ENCODE peak calls at places on chromosome 12, in five cellular contexts. Q, F, C, G and Y are unnamed samples.

GRCh38 chr12:93297032-93297431 is 80.7 kb upstream of the NUDT4 start:
- DNase-seq in Q (no peak), F (no peak), C (no peak), G (no peak), Y (no peak)

GRCh38 chr12:25829192-25829591 is 129.3 kb upstream of the RASSF8 start:
- DNase-seq in Q (no peak), F (no peak), C (no peak), G (no peak), Y (no peak)

GRCh38 chr12:116157845-116158267 is 119.6 kb downstream of the MED13L start:
- DNase-seq in Q (no peak), F (no peak), C (no peak), G (no peak), Y (no peak)

GRCh38 chr12:22334696-22335290 is at the start of gene ST8SIA1:
- DNase-seq in Q (peak; percentile 57), F (peak; percentile 31), C (peak; percentile 59), G (peak; percentile 8), Y (no peak)

GRCh38 chr12:6310771-6311610 is 509 bp downstream of the PLEKHG6 start:
- DNase-seq in Q (no peak), F (peak; percentile 49), C (no peak), G (no peak), Y (no peak)

GRCh38 chr12:43338848-43339526 is 213.0 kb downstream of the ADAMTS20 start:
- DNase-seq in Q (no peak), F (peak; percentile 85), C (no peak), G (no peak), Y (no peak)

GRCh38 chr12:109797905-109798669 is 35.1 kb downstream of the TRPV4 start:
- DNase-seq in Q (no peak), F (no peak), C (no peak), G (no peak), Y (no peak)

GRCh38 chr12:45464699-45465098 is 248.8 kb downstream of the ANO6 start:
- DNase-seq in Q (no peak), F (peak; percentile 2), C (no peak), G (no peak), Y (no peak)

GRCh38 chr12:48286665-48287064 is 64.1 kb downstream of the ZNF641 start:
- DNase-seq in Q (no peak), F (no peak), C (no peak), G (peak; percentile 5), Y (no peak)

GRCh38 chr12:99767809-99768208 is 120.3 kb downstream of the GARIN6 start:
- DNase-seq in Q (no peak), F (no peak), C (no peak), G (no peak), Y (no peak)

GRCh38 chr12:6635375-6635855 is 344 bp downstream of the LPAR5 start:
- DNase-seq in Q (no peak), F (peak; percentile 47), C (no peak), G (peak; percentile 37), Y (no peak)

GRCh38 chr12:113149361-113150150 is at the start of gene CFAP73:
- DNase-seq in Q (no peak), F (peak; percentile 70), C (no peak), G (peak; percentile 14), Y (peak; percentile 51)

GRCh38 chr12:26845984-26846383 is 13.0 kb upstream of the ITPR2 start:
- DNase-seq in Q (no peak), F (no peak), C (no peak), G (no peak), Y (no peak)

GRCh38 chr12:127388985-127389384 is 878.0 kb upstream of the TMEM132C start:
- DNase-seq in Q (no peak), F (no peak), C (no peak), G (no peak), Y (no peak)

GRCh38 chr12:52147367-52147972 is 44.3 kb downstream of the KRT80 start:
- DNase-seq in Q (no peak), F (peak; percentile 97), C (peak; percentile 87), G (no peak), Y (no peak)

GRCh38 chr12:3041558-3042164 is 35.5 kb upstream of the TSPAN9 start:
- DNase-seq in Q (peak; percentile 23), F (peak; percentile 82), C (peak; percentile 55), G (peak; percentile 13), Y (peak; percentile 59)

GRCh38 chr12:87227157-87227556 is 802.0 kb downstream of the C12orf50 start:
- DNase-seq in Q (no peak), F (no peak), C (no peak), G (no peak), Y (no peak)

GRCh38 chr12:109131522-109132050 is 15.2 kb downstream of the ACACB start:
- DNase-seq in Q (no peak), F (no peak), C (no peak), G (no peak), Y (peak; percentile 6)

GRCh38 chr12:120686690-120687569 is at the start of gene MLEC:
- DNase-seq in Q (peak; percentile 99), F (peak; percentile 98), C (peak; percentile 97), G (peak; percentile 100), Y (peak; percentile 99)

GRCh38 chr12:92503029-92503931 is 199.5 kb upstream of the PLEKHG7 start:
- DNase-seq in Q (no peak), F (peak; percentile 49), C (peak; percentile 44), G (no peak), Y (no peak)

GRCh38 chr12:68229956-68230355 is 4.3 kb upstream of the IL26 start:
- DNase-seq in Q (no peak), F (no peak), C (no peak), G (no peak), Y (no peak)

GRCh38 chr12:109052415-109053323 is at the start of gene USP30:
- DNase-seq in Q (peak; percentile 80), F (peak; percentile 88), C (peak; percentile 80), G (peak; percentile 79), Y (peak; percentile 87)

GRCh38 chr12:89166525-89166934 is 185.8 kb downstream of the DUSP6 start:
- DNase-seq in Q (no peak), F (no peak), C (no peak), G (no peak), Y (no peak)

GRCh38 chr12:111034911-111035577 is 114.7 kb upstream of the MYL2 start:
- DNase-seq in Q (no peak), F (no peak), C (no peak), G (no peak), Y (no peak)

GRCh38 chr12:64373204-64373603 is 17.4 kb downstream of the C12orf56 start:
- DNase-seq in Q (no peak), F (no peak), C (no peak), G (no peak), Y (no peak)

GRCh38 chr12:72586456-72586855 is 314.3 kb downstream of the TRHDE start:
- DNase-seq in Q (no peak), F (no peak), C (no peak), G (no peak), Y (no peak)

GRCh38 chr12:2829275-2829674 is 5.6 kb downstream of the NRIP2 start:
- DNase-seq in Q (no peak), F (no peak), C (no peak), G (no peak), Y (no peak)

GRCh38 chr12:22624573-22624907 is 431 bp upstream of the ETNK1 start:
- DNase-seq in Q (no peak), F (no peak), C (no peak), G (no peak), Y (peak; percentile 69)

GRCh38 chr12:94308612-94309011 is 151.1 kb downstream of the CEP83 start:
- DNase-seq in Q (no peak), F (no peak), C (no peak), G (no peak), Y (no peak)

GRCh38 chr12:100348657-100349454 is 8.0 kb upstream of the SLC17A8 start:
- DNase-seq in Q (no peak), F (peak; percentile 29), C (no peak), G (no peak), Y (no peak)

GRCh38 chr12:29023436-29024076 is 125.5 kb upstream of the FAR2 start:
- DNase-seq in Q (no peak), F (no peak), C (no peak), G (no peak), Y (no peak)

GRCh38 chr12:95463019-95463418 is 10.9 kb upstream of the METAP2 start:
- DNase-seq in Q (no peak), F (no peak), C (no peak), G (no peak), Y (no peak)

GRCh38 chr12:72273851-72274284 is 1.7 kb downstream of the TRHDE start:
- DNase-seq in Q (no peak), F (no peak), C (no peak), G (no peak), Y (no peak)

DNA sequence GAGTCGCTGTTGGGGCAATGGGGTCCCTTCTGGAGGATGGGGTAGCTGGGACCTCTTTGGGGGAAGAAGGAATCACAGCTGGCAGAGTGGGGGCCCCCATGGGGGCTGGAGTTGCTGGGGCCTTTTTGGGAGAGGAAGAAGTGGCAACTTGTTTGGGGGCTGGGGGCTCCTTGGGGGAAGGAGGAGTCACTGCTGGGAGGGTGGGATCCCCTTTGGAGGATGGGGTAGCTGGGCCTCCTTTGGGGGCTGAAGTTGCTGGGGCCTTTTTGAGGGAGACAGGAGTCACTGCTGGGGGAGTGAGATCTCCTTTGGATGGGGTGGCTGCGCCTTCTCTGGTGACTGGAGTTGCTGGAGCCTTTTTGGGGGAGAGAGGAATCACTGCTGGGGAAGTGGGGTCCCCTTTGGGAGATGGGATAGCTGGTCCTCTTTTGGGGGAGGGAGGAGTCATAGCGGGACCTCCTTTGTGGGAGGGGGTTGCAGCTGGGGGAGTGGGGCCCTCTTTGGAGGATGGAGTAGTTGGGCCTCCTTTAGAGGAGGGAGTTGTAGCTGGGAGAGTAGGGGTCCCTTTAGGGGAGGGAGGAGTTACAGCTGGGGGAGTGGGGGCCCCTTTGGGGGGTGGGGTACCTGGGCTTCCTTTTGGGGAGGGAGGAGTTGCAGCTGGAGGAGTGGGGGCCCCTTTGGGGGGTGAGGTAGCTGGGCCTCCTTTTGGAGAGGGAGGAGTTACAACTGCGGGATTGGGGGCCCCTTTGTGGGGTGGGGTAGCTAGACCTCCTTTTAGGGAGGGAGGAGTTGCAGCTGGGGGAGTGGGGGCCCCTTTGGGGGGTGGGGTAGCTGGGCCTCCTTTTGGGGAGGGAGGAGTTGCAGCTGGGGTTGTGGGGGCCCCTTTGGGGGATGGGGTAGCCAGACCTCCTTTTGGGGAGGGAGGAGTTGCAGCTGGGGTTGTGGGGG is 7.9 kb downstream of the NACA start:
- DNase-seq in Q (no peak), F (no peak), C (no peak), G (no peak), Y (no peak)
- H3K27ac ChIP-seq in Q (peak overlapping the region; percentile 45), F (no peak overlapping the region), C (no peak overlapping the region), G (no peak overlapping the region), Y (no peak overlapping the region)

DNA sequence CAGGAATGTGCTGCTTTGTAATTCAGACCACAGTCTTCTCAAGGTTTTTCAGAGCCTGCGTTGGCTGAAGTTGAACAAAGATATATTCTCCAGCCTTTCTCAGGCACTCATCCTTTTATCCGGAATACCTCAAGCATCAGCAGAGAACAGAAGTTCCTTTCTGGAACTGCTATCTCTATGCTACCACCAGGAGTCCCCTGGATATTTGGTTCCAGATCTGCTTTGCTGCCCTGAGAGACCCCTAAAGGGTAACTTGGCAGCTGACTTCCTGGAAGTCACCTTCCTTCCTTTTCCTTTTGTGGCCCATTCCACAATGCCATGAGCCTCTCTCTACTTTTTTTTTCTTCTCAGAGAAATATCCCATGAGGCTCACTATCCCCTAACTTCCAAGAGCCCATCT is 188.2 kb downstream of the PLCZ1 start:
- DNase-seq in Q (no peak), F (no peak), C (no peak), G (no peak), Y (no peak)
- H3K27ac ChIP-seq in Q (no peak overlapping the region), F (no peak overlapping the region), C (no peak overlapping the region), G (no peak overlapping the region), Y (no peak overlapping the region)

GRCh38 chr12:79487386-79488110 is 203.2 kb downstream of the PAWR start:
- DNase-seq in Q (no peak), F (no peak), C (no peak), G (no peak), Y (no peak)
- H3K27ac ChIP-seq in Q (no peak overlapping the region), F (no peak overlapping the region), C (no peak overlapping the region), G (no peak overlapping the region), Y (no peak overlapping the region)

GRCh38 chr12:124809878-124810277 is 53.8 kb downstream of the SCARB1 start:
- DNase-seq in Q (no peak), F (no peak), C (no peak), G (no peak), Y (no peak)
- H3K27ac ChIP-seq in Q (no peak overlapping the region), F (no peak overlapping the region), C (no peak overlapping the region), G (no peak overlapping the region), Y (peak overlapping the region; percentile 87)